ENCODE peak calls at places on chromosome 16, in eight cellular contexts. One of them, this sample, is unnamed.
A peak's percentile ranks its signal among the peaks of the same experiment; 100 is the strongest.

GRCh38 chr16:67563708-67564468 is 1.6 kb downstream of the CTCF start:
- DNase-seq in amygdala: no peak
- DNase-seq in NCI-H1105: no peak
- DNase-seq in nephron progenitor cell: no peak
- DNase-seq in hepatic stellate cell: no peak
- DNase-seq in activated CD4-positive, alpha-beta T cell treated with anti-CD3 and anti-CD28 coated beads, Interleukin-2, amount 50 U/mL, for 1 hour: peak; percentile 26
- DNase-seq in HTR-8/SVneo: no peak
- DNase-seq in ecto neural progenitor cell: no peak
- DNase-seq in this sample: peak; percentile 39

GRCh38 chr16:89195521-89196171 is 4.7 kb downstream of the SLC22A31 start:
- DNase-seq in amygdala: no peak
- DNase-seq in NCI-H1105: no peak
- DNase-seq in nephron progenitor cell: no peak
- DNase-seq in hepatic stellate cell: no peak
- DNase-seq in activated CD4-positive, alpha-beta T cell treated with anti-CD3 and anti-CD28 coated beads, Interleukin-2, amount 50 U/mL, for 1 hour: no peak
- DNase-seq in HTR-8/SVneo: no peak
- DNase-seq in ecto neural progenitor cell: peak; percentile 42
- DNase-seq in this sample: no peak

GRCh38 chr16:81664153-81664552 is 114.9 kb upstream of the PLCG2 start:
- DNase-seq in amygdala: no peak
- DNase-seq in NCI-H1105: no peak
- DNase-seq in nephron progenitor cell: no peak
- DNase-seq in hepatic stellate cell: no peak
- DNase-seq in activated CD4-positive, alpha-beta T cell treated with anti-CD3 and anti-CD28 coated beads, Interleukin-2, amount 50 U/mL, for 1 hour: no peak
- DNase-seq in HTR-8/SVneo: no peak
- DNase-seq in ecto neural progenitor cell: no peak
- DNase-seq in this sample: no peak

GRCh38 chr16:61014869-61015268 is 1021.4 kb downstream of the CDH8 start:
- DNase-seq in amygdala: no peak
- DNase-seq in NCI-H1105: no peak
- DNase-seq in nephron progenitor cell: no peak
- DNase-seq in hepatic stellate cell: no peak
- DNase-seq in activated CD4-positive, alpha-beta T cell treated with anti-CD3 and anti-CD28 coated beads, Interleukin-2, amount 50 U/mL, for 1 hour: no peak
- DNase-seq in HTR-8/SVneo: no peak
- DNase-seq in ecto neural progenitor cell: no peak
- DNase-seq in this sample: no peak

GRCh38 chr16:69513180-69513966 is 52.4 kb upstream of the NFAT5 start:
- DNase-seq in amygdala: no peak
- DNase-seq in NCI-H1105: no peak
- DNase-seq in nephron progenitor cell: no peak
- DNase-seq in hepatic stellate cell: no peak
- DNase-seq in activated CD4-positive, alpha-beta T cell treated with anti-CD3 and anti-CD28 coated beads, Interleukin-2, amount 50 U/mL, for 1 hour: no peak
- DNase-seq in HTR-8/SVneo: peak; percentile 77
- DNase-seq in ecto neural progenitor cell: no peak
- DNase-seq in this sample: peak; percentile 82

GRCh38 chr16:56013962-56014552 is 138.9 kb upstream of the CES5A start:
- DNase-seq in amygdala: peak; percentile 6
- DNase-seq in NCI-H1105: no peak
- DNase-seq in nephron progenitor cell: peak; percentile 94
- DNase-seq in hepatic stellate cell: no peak
- DNase-seq in activated CD4-positive, alpha-beta T cell treated with anti-CD3 and anti-CD28 coated beads, Interleukin-2, amount 50 U/mL, for 1 hour: peak; percentile 24
- DNase-seq in HTR-8/SVneo: no peak
- DNase-seq in ecto neural progenitor cell: peak; percentile 76
- DNase-seq in this sample: peak; percentile 37

GRCh38 chr16:19830902-19831555 is 53.6 kb downstream of the GPRC5B start:
- DNase-seq in amygdala: no peak
- DNase-seq in NCI-H1105: no peak
- DNase-seq in nephron progenitor cell: no peak
- DNase-seq in hepatic stellate cell: no peak
- DNase-seq in activated CD4-positive, alpha-beta T cell treated with anti-CD3 and anti-CD28 coated beads, Interleukin-2, amount 50 U/mL, for 1 hour: no peak
- DNase-seq in HTR-8/SVneo: no peak
- DNase-seq in ecto neural progenitor cell: no peak
- DNase-seq in this sample: no peak

GRCh38 chr16:89115216-89115949 is 21.7 kb downstream of the ACSF3 start:
- DNase-seq in amygdala: peak; percentile 76
- DNase-seq in NCI-H1105: no peak
- DNase-seq in nephron progenitor cell: no peak
- DNase-seq in hepatic stellate cell: peak; percentile 45
- DNase-seq in activated CD4-positive, alpha-beta T cell treated with anti-CD3 and anti-CD28 coated beads, Interleukin-2, amount 50 U/mL, for 1 hour: peak; percentile 89
- DNase-seq in HTR-8/SVneo: no peak
- DNase-seq in ecto neural progenitor cell: no peak
- DNase-seq in this sample: no peak

GRCh38 chr16:14475370-14476139 is 154.5 kb downstream of the PARN start:
- DNase-seq in amygdala: no peak
- DNase-seq in NCI-H1105: no peak
- DNase-seq in nephron progenitor cell: no peak
- DNase-seq in hepatic stellate cell: no peak
- DNase-seq in activated CD4-positive, alpha-beta T cell treated with anti-CD3 and anti-CD28 coated beads, Interleukin-2, amount 50 U/mL, for 1 hour: no peak
- DNase-seq in HTR-8/SVneo: no peak
- DNase-seq in ecto neural progenitor cell: no peak
- DNase-seq in this sample: no peak

GRCh38 chr16:11497851-11498289 is 88.8 kb downstream of the LITAF start:
- DNase-seq in amygdala: no peak
- DNase-seq in NCI-H1105: no peak
- DNase-seq in nephron progenitor cell: no peak
- DNase-seq in hepatic stellate cell: peak; percentile 41
- DNase-seq in activated CD4-positive, alpha-beta T cell treated with anti-CD3 and anti-CD28 coated beads, Interleukin-2, amount 50 U/mL, for 1 hour: no peak
- DNase-seq in HTR-8/SVneo: no peak
- DNase-seq in ecto neural progenitor cell: no peak
- DNase-seq in this sample: no peak

GRCh38 chr16:8998114-8998513 is 34.4 kb upstream of the USP7 start:
- DNase-seq in amygdala: no peak
- DNase-seq in NCI-H1105: no peak
- DNase-seq in nephron progenitor cell: no peak
- DNase-seq in hepatic stellate cell: no peak
- DNase-seq in activated CD4-positive, alpha-beta T cell treated with anti-CD3 and anti-CD28 coated beads, Interleukin-2, amount 50 U/mL, for 1 hour: no peak
- DNase-seq in HTR-8/SVneo: peak; percentile 28
- DNase-seq in ecto neural progenitor cell: no peak
- DNase-seq in this sample: no peak

GRCh38 chr16:3004781-3005284 is 7.9 kb upstream of the CLDN9 start:
- DNase-seq in amygdala: no peak
- DNase-seq in NCI-H1105: no peak
- DNase-seq in nephron progenitor cell: peak; percentile 35
- DNase-seq in hepatic stellate cell: no peak
- DNase-seq in activated CD4-positive, alpha-beta T cell treated with anti-CD3 and anti-CD28 coated beads, Interleukin-2, amount 50 U/mL, for 1 hour: no peak
- DNase-seq in HTR-8/SVneo: peak; percentile 28
- DNase-seq in ecto neural progenitor cell: no peak
- DNase-seq in this sample: peak; percentile 44

GRCh38 chr16:84514874-84515835 is 10.7 kb upstream of the MEAK7 start:
- DNase-seq in amygdala: no peak
- DNase-seq in NCI-H1105: no peak
- DNase-seq in nephron progenitor cell: no peak
- DNase-seq in hepatic stellate cell: no peak
- DNase-seq in activated CD4-positive, alpha-beta T cell treated with anti-CD3 and anti-CD28 coated beads, Interleukin-2, amount 50 U/mL, for 1 hour: peak; percentile 76
- DNase-seq in HTR-8/SVneo: no peak
- DNase-seq in ecto neural progenitor cell: no peak
- DNase-seq in this sample: no peak

GRCh38 chr16:27762441-27762840 is 212.5 kb downstream of the KATNIP start:
- DNase-seq in amygdala: no peak
- DNase-seq in NCI-H1105: no peak
- DNase-seq in nephron progenitor cell: no peak
- DNase-seq in hepatic stellate cell: peak; percentile 79
- DNase-seq in activated CD4-positive, alpha-beta T cell treated with anti-CD3 and anti-CD28 coated beads, Interleukin-2, amount 50 U/mL, for 1 hour: no peak
- DNase-seq in HTR-8/SVneo: no peak
- DNase-seq in ecto neural progenitor cell: no peak
- DNase-seq in this sample: peak; percentile 32

GRCh38 chr16:85979605-85980004 is 80.6 kb downstream of the IRF8 start:
- DNase-seq in amygdala: peak; percentile 50
- DNase-seq in NCI-H1105: no peak
- DNase-seq in nephron progenitor cell: no peak
- DNase-seq in hepatic stellate cell: no peak
- DNase-seq in activated CD4-positive, alpha-beta T cell treated with anti-CD3 and anti-CD28 coated beads, Interleukin-2, amount 50 U/mL, for 1 hour: no peak
- DNase-seq in HTR-8/SVneo: no peak
- DNase-seq in ecto neural progenitor cell: no peak
- DNase-seq in this sample: no peak

GRCh38 chr16:9256196-9256595 is 164.8 kb downstream of the HAPSTR1 start:
- DNase-seq in amygdala: peak; percentile 20
- DNase-seq in NCI-H1105: no peak
- DNase-seq in nephron progenitor cell: peak; percentile 62
- DNase-seq in hepatic stellate cell: no peak
- DNase-seq in activated CD4-positive, alpha-beta T cell treated with anti-CD3 and anti-CD28 coated beads, Interleukin-2, amount 50 U/mL, for 1 hour: no peak
- DNase-seq in HTR-8/SVneo: no peak
- DNase-seq in ecto neural progenitor cell: peak; percentile 65
- DNase-seq in this sample: no peak

GRCh38 chr16:14310519-14310991 is 239.4 kb downstream of the MRTFB start:
- DNase-seq in amygdala: no peak
- DNase-seq in NCI-H1105: no peak
- DNase-seq in nephron progenitor cell: no peak
- DNase-seq in hepatic stellate cell: peak; percentile 43
- DNase-seq in activated CD4-positive, alpha-beta T cell treated with anti-CD3 and anti-CD28 coated beads, Interleukin-2, amount 50 U/mL, for 1 hour: no peak
- DNase-seq in HTR-8/SVneo: no peak
- DNase-seq in ecto neural progenitor cell: peak; percentile 58
- DNase-seq in this sample: no peak

GRCh38 chr16:68786685-68787418 is 49.8 kb downstream of the CDH1 start:
- DNase-seq in amygdala: peak; percentile 95
- DNase-seq in NCI-H1105: peak; percentile 73
- DNase-seq in nephron progenitor cell: no peak
- DNase-seq in hepatic stellate cell: peak; percentile 38
- DNase-seq in activated CD4-positive, alpha-beta T cell treated with anti-CD3 and anti-CD28 coated beads, Interleukin-2, amount 50 U/mL, for 1 hour: no peak
- DNase-seq in HTR-8/SVneo: no peak
- DNase-seq in ecto neural progenitor cell: no peak
- DNase-seq in this sample: no peak

GRCh38 chr16:84367297-84367680 is 1.0 kb upstream of the ATP2C2 start:
- DNase-seq in amygdala: no peak
- DNase-seq in NCI-H1105: no peak
- DNase-seq in nephron progenitor cell: no peak
- DNase-seq in hepatic stellate cell: no peak
- DNase-seq in activated CD4-positive, alpha-beta T cell treated with anti-CD3 and anti-CD28 coated beads, Interleukin-2, amount 50 U/mL, for 1 hour: no peak
- DNase-seq in HTR-8/SVneo: no peak
- DNase-seq in ecto neural progenitor cell: no peak
- DNase-seq in this sample: no peak